ENCODE peak calls at places on chromosomes 4 and X, in seven cellular contexts. Q is H1, C is upper lobe of left lung, U is suprapubic skin, R is breast epithelium, N is GM12878, E is HCT116. H is an unnamed sample.

GRCh38 chrX:9374537-9374936 is 90.3 kb upstream of the TBL1X start:
- DNase-seq in Q (no peak), C (no peak), U (no peak), R (no peak), N (no peak), E (no peak), H (peak)

GRCh38 chr4:128338634-128339355 is 51.2 kb upstream of the PGRMC2 start:
- DNase-seq in Q (no peak), C (no peak), U (no peak), R (no peak), N (no peak), E (no peak), H (no peak)

GRCh38 chr4:86706923-86707597 is 112.9 kb downstream of the PTPN13 start:
- DNase-seq in Q (no peak), C (no peak), U (no peak), R (no peak), N (no peak), E (no peak), H (no peak)

GRCh38 chr4:63589796-63590195 is 819.5 kb downstream of the TECRL start:
- DNase-seq in Q (no peak), C (no peak), U (no peak), R (no peak), N (no peak), E (no peak), H (no peak)

GRCh38 chr4:113433536-113434246 is 327.8 kb downstream of the CAMK2D start:
- DNase-seq in Q (no peak), C (no peak), U (no peak), R (no peak), N (no peak), E (no peak), H (no peak)

GRCh38 chr4:114976901-114977300 is 136.5 kb downstream of the NDST4 start:
- DNase-seq in Q (no peak), C (no peak), U (no peak), R (no peak), N (no peak), E (no peak), H (no peak)

GRCh38 chrX:44731160-44731559 is 112.7 kb upstream of the DUSP21 start:
- DNase-seq in Q (no peak), C (no peak), U (no peak), R (no peak), N (no peak), E (no peak), H (no peak)

GRCh38 chr4:2075987-2076907 is 17.1 kb downstream of the NAT8L start:
- DNase-seq in Q (peak), C (peak), U (peak), R (no peak), N (no peak), E (no peak), H (no peak)

GRCh38 chr4:153679476-153679875 is 4.6 kb upstream of the TLR2 start:
- DNase-seq in Q (no peak), C (no peak), U (no peak), R (no peak), N (no peak), E (no peak), H (no peak)
- TF ChIP-seq POLR2AphosphoS5 in Q (no peak), C (peak), U (no peak), R (no peak), N (no peak), E (no peak), H (no peak)

GRCh38 chr4:76147454-76148141 is 599 bp downstream of the NUP54 start:
- DNase-seq in Q (peak), C (no peak), U (peak), R (peak), N (peak), E (peak), H (peak)

GRCh38 chr4:76153356-76153755 is 5.2 kb upstream of the NUP54 start:
- DNase-seq in Q (no peak), C (no peak), U (no peak), R (no peak), N (no peak), E (no peak), H (no peak)

GRCh38 chr4:76144546-76144945 is 3.7 kb downstream of the NUP54 start:
- DNase-seq in Q (no peak), C (no peak), U (no peak), R (no peak), N (no peak), E (no peak), H (no peak)

GRCh38 chr4:76148142-76148849 is at the start of gene NUP54:
- DNase-seq in Q (peak), C (peak), U (peak), R (peak), N (peak), E (peak), H (peak)
- TF ChIP-seq POLR2A in Q (peak), C (peak), U (no peak), R (peak), N (peak), E (peak), H (peak)

GRCh38 chr4:102143433-102143832 is 201.8 kb downstream of the SLC39A8 start:
- DNase-seq in Q (no peak), C (no peak), U (no peak), R (no peak), N (no peak), E (no peak), H (no peak)

GRCh38 chr4:102137217-102137616 is 208.1 kb downstream of the SLC39A8 start:
- DNase-seq in Q (no peak), C (no peak), U (no peak), R (no peak), N (no peak), E (no peak), H (no peak)

GRCh38 chr4:102141855-102142254 is 203.4 kb downstream of the SLC39A8 start:
- DNase-seq in Q (no peak), C (no peak), U (no peak), R (no peak), N (no peak), E (no peak), H (no peak)

GRCh38 chr4:102139132-102139573 is 206.1 kb downstream of the SLC39A8 start:
- DNase-seq in Q (no peak), C (no peak), U (no peak), R (peak), N (no peak), E (peak), H (no peak)

DNA sequence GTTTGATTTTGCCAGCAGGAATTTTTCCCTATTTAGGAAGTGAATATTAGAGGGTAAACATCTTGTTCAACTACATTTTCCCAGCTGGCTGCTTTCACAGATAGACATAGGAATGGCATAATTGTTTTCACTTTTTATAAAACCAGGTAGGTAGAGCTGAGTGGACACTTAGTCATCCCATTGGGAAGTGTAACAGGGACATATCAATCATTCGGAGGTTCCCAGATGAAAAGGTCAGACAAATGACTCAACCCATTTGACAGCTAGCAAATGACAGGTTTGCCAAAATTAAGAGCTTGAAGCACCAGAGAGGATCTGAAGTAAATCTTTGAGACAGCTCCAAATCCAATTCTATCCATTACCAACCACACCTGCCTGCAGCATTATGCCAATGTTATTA is 205.3 kb downstream of the SLC39A8 start:
- DNase-seq in Q (no peak), C (no peak), U (no peak), R (no peak), N (no peak), E (peak), H (no peak)
- TF ChIP-seq POLR2AphosphoS5 in Q (no peak), C (no peak), U (no peak), R (no peak), N (no peak), E (peak), H (no peak)

DNA sequence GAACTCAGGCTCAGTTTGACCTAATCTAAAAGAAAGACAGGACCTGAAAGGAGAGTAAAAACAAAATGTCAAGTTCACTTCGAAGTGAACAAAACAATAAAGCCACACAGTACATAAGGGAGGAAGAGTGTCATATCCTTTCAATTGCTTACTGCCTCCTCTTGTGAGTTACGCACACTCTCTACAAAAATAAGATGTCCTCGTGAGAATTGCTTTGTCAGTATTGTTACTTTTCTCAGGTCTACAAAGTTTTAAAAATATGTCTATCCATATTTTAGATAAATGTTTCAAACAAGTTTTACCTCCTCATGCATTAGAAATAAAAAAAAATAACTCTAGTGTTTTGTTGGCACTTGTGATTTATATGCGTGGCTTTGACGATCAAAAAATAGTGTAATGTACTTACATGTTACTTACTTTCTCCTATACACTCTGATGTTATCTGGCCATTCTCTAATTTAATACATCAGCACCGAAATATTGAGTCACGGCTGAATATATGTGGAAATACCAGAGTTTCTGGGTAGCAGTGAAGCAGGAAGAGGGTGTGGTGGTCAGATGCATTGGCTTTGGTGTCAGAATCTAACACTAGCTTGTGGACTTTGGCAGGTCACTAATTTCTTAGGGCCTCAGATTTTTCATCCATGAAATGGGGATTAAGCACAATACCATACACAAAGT is 8.1 kb upstream of the MRPL1 start:
- DNase-seq in Q (no peak), C (no peak), U (no peak), R (no peak), N (no peak), E (no peak), H (no peak)
- TF ChIP-seq POLR2A in Q (no peak), C (no peak), U (no peak), R (no peak), N (no peak), E (no peak), H (no peak)

GRCh38 chr4:16545656-16546055 is 319.4 kb upstream of the TAPT1 start:
- DNase-seq in Q (no peak), C (no peak), U (no peak), R (no peak), N (no peak), E (no peak), H (no peak)

GRCh38 chr4:16544251-16544721 is 318.0 kb upstream of the TAPT1 start:
- DNase-seq in Q (no peak), C (no peak), U (peak), R (no peak), N (no peak), E (no peak), H (no peak)
- TF ChIP-seq POLR2AphosphoS5 in Q (no peak), C (peak), U (no peak), R (no peak), N (no peak), E (no peak), H (no peak)

GRCh38 chrX:71622347-71623104 is 4.2 kb upstream of the CXCR3 start:
- DNase-seq in Q (peak), C (no peak), U (peak), R (peak), N (peak), E (peak), H (peak)
- TF ChIP-seq POLR2A in Q (no peak), C (no peak), U (no peak), R (no peak), N (no peak), E (no peak), H (no peak)

DNA sequence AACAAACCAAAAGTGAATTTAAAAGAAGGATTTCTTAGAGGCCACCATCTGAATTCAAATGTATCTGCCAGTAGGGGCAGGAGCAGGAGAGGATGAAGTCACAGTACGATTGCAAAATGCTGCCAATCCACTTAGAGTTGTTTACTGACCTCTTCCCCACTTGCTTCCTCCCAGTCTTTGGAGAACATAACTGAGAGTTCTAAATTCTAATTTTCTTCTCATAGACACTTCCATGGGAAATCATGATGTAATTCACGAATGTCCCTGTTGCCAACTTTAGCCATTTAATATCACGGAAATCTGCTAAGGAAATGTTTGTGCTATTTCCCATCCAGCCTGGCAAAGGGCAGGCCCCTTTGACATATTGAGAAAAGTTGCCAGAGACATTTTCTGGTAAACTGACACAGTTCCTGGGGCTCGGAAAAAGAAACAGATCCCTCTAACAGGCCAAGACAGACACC is 33.6 kb upstream of the NOCT start:
- DNase-seq in Q (peak), C (no peak), U (no peak), R (no peak), N (no peak), E (no peak), H (no peak)
- TF ChIP-seq POLR2AphosphoS5 in Q (no peak), C (peak), U (no peak), R (no peak), N (no peak), E (no peak), H (no peak)

GRCh38 chrX:106726485-106727437 is at the start of gene RNF128:
- DNase-seq in Q (peak), C (peak), U (no peak), R (no peak), N (no peak), E (peak), H (peak)
- TF ChIP-seq POLR2A in Q (no peak), C (no peak), U (no peak), R (no peak), N (no peak), E (peak), H (peak)

H was measured in prostate gland.